ENCODE peak calls at places on chromosomes 12 and 14, in eight cellular contexts. One of them, this sample, is unnamed.

GRCh38 chr14:74963705-74964271 is 8.4 kb upstream of the PGF start:
- DNase-seq in MCF 10A: peak; percentile 38
- DNase-seq in endodermal cell: no peak
- DNase-seq in body of pancreas: no peak
- DNase-seq in A549: no peak
- DNase-seq in PC-9: peak; percentile 76
- DNase-seq in HepG2: no peak
- DNase-seq in RWPE1: no peak
- DNase-seq in this sample: no peak

GRCh38 chr12:42309996-42310395 is 15.9 kb downstream of the ZCRB1 start:
- DNase-seq in A549: no peak
- DNase-seq in PC-9: no peak
- DNase-seq in body of pancreas: no peak
- DNase-seq in endodermal cell: no peak
- DNase-seq in RWPE1: no peak
- DNase-seq in HepG2: no peak
- DNase-seq in MCF 10A: no peak
- DNase-seq in this sample: no peak

GRCh38 chr12:44839785-44840184 is 36.3 kb downstream of the NELL2 start:
- DNase-seq in PC-9: no peak
- DNase-seq in HepG2: no peak
- DNase-seq in endodermal cell: no peak
- DNase-seq in A549: no peak
- DNase-seq in RWPE1: no peak
- DNase-seq in MCF 10A: no peak
- DNase-seq in body of pancreas: no peak
- DNase-seq in this sample: no peak

GRCh38 chr12:83472350-83472749 is 785.6 kb downstream of the TMTC2 start:
- DNase-seq in A549: no peak
- DNase-seq in RWPE1: no peak
- DNase-seq in body of pancreas: no peak
- DNase-seq in MCF 10A: no peak
- DNase-seq in PC-9: no peak
- DNase-seq in endodermal cell: no peak
- DNase-seq in HepG2: no peak
- DNase-seq in this sample: no peak

GRCh38 chr12:113268621-113269020 is 47.4 kb downstream of the TPCN1 start:
- DNase-seq in MCF 10A: no peak
- DNase-seq in endodermal cell: no peak
- DNase-seq in body of pancreas: no peak
- DNase-seq in RWPE1: no peak
- DNase-seq in HepG2: no peak
- DNase-seq in A549: no peak
- DNase-seq in PC-9: no peak
- DNase-seq in this sample: no peak

GRCh38 chr14:89600029-89600428 is 183.0 kb upstream of the FOXN3 start:
- DNase-seq in RWPE1: no peak
- DNase-seq in HepG2: no peak
- DNase-seq in PC-9: no peak
- DNase-seq in A549: no peak
- DNase-seq in MCF 10A: no peak
- DNase-seq in endodermal cell: no peak
- DNase-seq in body of pancreas: no peak
- DNase-seq in this sample: no peak

GRCh38 chr14:103537175-103537990 is 8.4 kb downstream of the TRMT61A start:
- DNase-seq in HepG2: no peak
- DNase-seq in PC-9: no peak
- DNase-seq in A549: no peak
- DNase-seq in MCF 10A: no peak
- DNase-seq in RWPE1: no peak
- DNase-seq in endodermal cell: no peak
- DNase-seq in body of pancreas: no peak
- DNase-seq in this sample: no peak

GRCh38 chr12:22700126-22700525 is 75.2 kb downstream of the ETNK1 start:
- DNase-seq in PC-9: no peak
- DNase-seq in RWPE1: no peak
- DNase-seq in body of pancreas: no peak
- DNase-seq in HepG2: no peak
- DNase-seq in A549: peak; percentile 31
- DNase-seq in endodermal cell: no peak
- DNase-seq in MCF 10A: no peak
- DNase-seq in this sample: no peak

GRCh38 chr12:113242018-113242418 is 20.8 kb downstream of the TPCN1 start:
- DNase-seq in PC-9: peak; percentile 78
- DNase-seq in body of pancreas: peak; percentile 92
- DNase-seq in A549: no peak
- DNase-seq in HepG2: no peak
- DNase-seq in endodermal cell: no peak
- DNase-seq in RWPE1: peak; percentile 75
- DNase-seq in MCF 10A: peak; percentile 95
- DNase-seq in this sample: peak; percentile 87

GRCh38 chr14:96281486-96281885 is 25.5 kb downstream of the BDKRB1 start:
- DNase-seq in PC-9: no peak
- DNase-seq in A549: no peak
- DNase-seq in body of pancreas: no peak
- DNase-seq in HepG2: no peak
- DNase-seq in MCF 10A: no peak
- DNase-seq in endodermal cell: no peak
- DNase-seq in RWPE1: no peak
- DNase-seq in this sample: no peak
- TF ChIP-seq CTCF in PC-9: no peak
- TF ChIP-seq CTCF in A549: peak; percentile 17
- TF ChIP-seq CTCF in body of pancreas: no peak
- TF ChIP-seq CTCF in HepG2: peak; percentile 29
- TF ChIP-seq CTCF in MCF 10A: no peak
- TF ChIP-seq CTCF in endodermal cell: no peak
- TF ChIP-seq CTCF in RWPE1: no peak
- TF ChIP-seq CTCF in this sample: no peak

GRCh38 chr12:2291182-2291832 is 238.5 kb downstream of the CACNA1C start:
- DNase-seq in HepG2: peak; percentile 33
- DNase-seq in RWPE1: peak; percentile 53
- DNase-seq in PC-9: peak; percentile 19
- DNase-seq in MCF 10A: peak; percentile 60
- DNase-seq in body of pancreas: peak; percentile 25
- DNase-seq in A549: peak; percentile 60
- DNase-seq in endodermal cell: peak; percentile 92
- DNase-seq in this sample: peak; percentile 49
- TF ChIP-seq CTCF in HepG2: peak; percentile 68
- TF ChIP-seq CTCF in RWPE1: peak; percentile 35
- TF ChIP-seq CTCF in PC-9: peak; percentile 82
- TF ChIP-seq CTCF in MCF 10A: peak; percentile 69
- TF ChIP-seq CTCF in body of pancreas: peak; percentile 53
- TF ChIP-seq CTCF in A549: peak; percentile 49
- TF ChIP-seq CTCF in endodermal cell: peak; percentile 100
- TF ChIP-seq CTCF in this sample: peak; percentile 77

GRCh38 chr12:92539966-92540791 is 162.6 kb upstream of the PLEKHG7 start:
- DNase-seq in MCF 10A: no peak
- DNase-seq in A549: no peak
- DNase-seq in PC-9: no peak
- DNase-seq in RWPE1: no peak
- DNase-seq in HepG2: no peak
- DNase-seq in body of pancreas: peak; percentile 80
- DNase-seq in endodermal cell: peak; percentile 83
- DNase-seq in this sample: no peak
- TF ChIP-seq CTCF in MCF 10A: no peak
- TF ChIP-seq CTCF in A549: no peak
- TF ChIP-seq CTCF in PC-9: no peak
- TF ChIP-seq CTCF in RWPE1: no peak
- TF ChIP-seq CTCF in HepG2: no peak
- TF ChIP-seq CTCF in body of pancreas: peak; percentile 45
- TF ChIP-seq CTCF in endodermal cell: peak; percentile 51
- TF ChIP-seq CTCF in this sample: no peak

GRCh38 chr12:127559349-127560040 is 707.5 kb upstream of the TMEM132C start:
- DNase-seq in MCF 10A: peak; percentile 83
- DNase-seq in A549: peak; percentile 54
- DNase-seq in endodermal cell: peak; percentile 92
- DNase-seq in RWPE1: peak; percentile 52
- DNase-seq in PC-9: peak; percentile 30
- DNase-seq in HepG2: no peak
- DNase-seq in body of pancreas: peak; percentile 16
- DNase-seq in this sample: no peak
- TF ChIP-seq CTCF in MCF 10A: peak; percentile 34
- TF ChIP-seq CTCF in A549: no peak
- TF ChIP-seq CTCF in endodermal cell: peak; percentile 76
- TF ChIP-seq CTCF in RWPE1: no peak
- TF ChIP-seq CTCF in PC-9: no peak
- TF ChIP-seq CTCF in HepG2: no peak
- TF ChIP-seq CTCF in body of pancreas: no peak
- TF ChIP-seq CTCF in this sample: no peak

GRCh38 chr12:106378788-106379187 is 21.2 kb downstream of the POLR3B start:
- DNase-seq in body of pancreas: no peak
- DNase-seq in PC-9: no peak
- DNase-seq in HepG2: no peak
- DNase-seq in A549: no peak
- DNase-seq in MCF 10A: no peak
- DNase-seq in RWPE1: no peak
- DNase-seq in endodermal cell: no peak
- DNase-seq in this sample: no peak
- TF ChIP-seq CTCF in body of pancreas: no peak
- TF ChIP-seq CTCF in PC-9: no peak
- TF ChIP-seq CTCF in HepG2: no peak
- TF ChIP-seq CTCF in A549: no peak
- TF ChIP-seq CTCF in MCF 10A: no peak
- TF ChIP-seq CTCF in RWPE1: no peak
- TF ChIP-seq CTCF in endodermal cell: no peak
- TF ChIP-seq CTCF in this sample: no peak

DNA sequence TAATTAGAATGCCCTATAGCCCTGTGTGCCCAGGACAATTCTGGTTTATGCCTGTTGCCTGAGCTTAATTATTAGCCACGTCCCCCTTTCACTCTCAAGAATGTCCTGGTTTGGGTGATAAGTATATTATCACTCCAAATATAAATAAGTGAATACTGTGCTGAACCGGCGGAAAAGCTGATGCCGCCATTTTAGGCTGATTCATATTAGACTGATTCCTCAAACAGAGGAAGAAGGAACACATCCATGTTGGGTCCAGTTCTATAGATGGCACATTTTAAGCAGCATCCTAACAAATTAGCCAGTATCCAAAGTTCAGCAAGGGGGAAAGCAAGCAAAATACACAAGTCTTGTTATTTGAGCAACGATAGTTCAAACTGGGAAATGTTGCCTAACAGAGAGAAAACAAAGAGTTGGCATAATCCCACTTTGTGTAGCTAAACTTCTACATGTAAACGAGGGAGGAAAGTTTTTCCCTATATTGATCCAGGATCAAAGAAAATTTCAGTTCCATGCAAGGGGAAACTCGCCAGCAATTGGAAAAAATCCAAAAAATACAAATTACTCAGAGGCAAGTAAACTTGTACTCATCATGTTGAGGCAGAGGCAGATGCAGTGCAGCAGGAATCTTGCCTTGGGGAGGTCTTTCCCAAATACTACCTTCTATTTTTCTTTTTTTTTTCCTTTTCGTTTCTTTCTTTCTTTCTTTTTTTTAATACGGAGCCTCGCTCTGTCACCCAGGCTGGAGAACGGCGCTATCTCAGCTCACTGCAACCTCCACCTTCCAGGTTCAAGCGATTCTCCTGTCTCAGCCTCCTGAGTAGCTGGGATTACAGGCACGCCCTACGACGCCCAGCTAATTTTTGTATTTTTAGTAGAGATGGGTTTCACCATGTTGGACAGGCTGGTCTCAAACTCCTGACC is 96.2 kb downstream of the ITPR2 start:
- DNase-seq in endodermal cell: no peak
- DNase-seq in A549: no peak
- DNase-seq in PC-9: no peak
- DNase-seq in MCF 10A: peak; percentile 66
- DNase-seq in body of pancreas: no peak
- DNase-seq in HepG2: peak; percentile 99
- DNase-seq in RWPE1: peak; percentile 45
- DNase-seq in this sample: no peak
- TF ChIP-seq CTCF in endodermal cell: no peak
- TF ChIP-seq CTCF in A549: no peak
- TF ChIP-seq CTCF in PC-9: no peak
- TF ChIP-seq CTCF in MCF 10A: no peak
- TF ChIP-seq CTCF in body of pancreas: no peak
- TF ChIP-seq CTCF in HepG2: no peak
- TF ChIP-seq CTCF in RWPE1: no peak
- TF ChIP-seq CTCF in this sample: no peak

DNA sequence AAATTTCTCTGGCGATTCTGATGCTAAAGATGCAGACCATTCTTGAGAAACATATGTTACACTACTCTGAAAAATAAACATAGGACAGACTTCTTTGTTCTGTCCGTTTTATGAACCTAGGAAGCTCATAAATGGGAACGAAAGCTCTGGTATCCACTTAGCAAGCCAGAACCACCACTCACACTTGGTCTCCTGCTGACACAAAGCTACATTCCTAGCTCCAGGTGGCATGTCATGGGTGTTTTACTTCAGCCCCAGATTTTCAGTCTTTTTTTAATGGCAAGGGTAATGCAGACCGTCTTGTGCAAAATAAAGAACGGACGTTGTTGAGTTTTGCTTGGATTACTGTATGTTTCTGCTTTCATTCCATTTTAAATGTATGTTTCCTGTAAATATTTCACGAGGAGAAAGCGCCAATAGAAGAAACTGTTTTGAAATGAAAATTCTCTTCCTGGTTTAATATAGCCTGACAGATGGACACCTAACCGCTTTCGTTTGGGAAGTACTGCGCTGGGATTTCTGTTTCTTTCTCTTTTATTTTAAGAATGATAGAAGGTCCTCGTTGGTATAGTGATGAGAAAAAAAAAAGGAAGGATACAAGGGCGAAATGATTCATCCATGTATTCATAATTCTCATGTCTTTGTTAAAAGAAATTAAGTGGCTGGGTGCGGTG is 820 bp upstream of the COQ5 start:
- DNase-seq in HepG2: peak; percentile 68
- DNase-seq in A549: peak; percentile 61
- DNase-seq in MCF 10A: peak; percentile 61
- DNase-seq in endodermal cell: peak; percentile 77
- DNase-seq in RWPE1: peak; percentile 49
- DNase-seq in body of pancreas: peak; percentile 54
- DNase-seq in PC-9: peak; percentile 18
- DNase-seq in this sample: peak; percentile 39
- TF ChIP-seq CTCF in HepG2: peak; percentile 50
- TF ChIP-seq CTCF in A549: no peak
- TF ChIP-seq CTCF in MCF 10A: no peak
- TF ChIP-seq CTCF in endodermal cell: peak; percentile 40
- TF ChIP-seq CTCF in RWPE1: no peak
- TF ChIP-seq CTCF in body of pancreas: peak; percentile 22
- TF ChIP-seq CTCF in PC-9: no peak
- TF ChIP-seq CTCF in this sample: no peak